ENCODE peak calls at places on chromosomes 12 and 14, in six cellular contexts. One of them, this sample, is unnamed.

GRCh38 chr14:90624228-90624627 is 192.0 kb downstream of the TTC7B start:
- DNase-seq in adrenal gland: peak; percentile 89
- DNase-seq in B cell: no peak
- DNase-seq in brain microvascular endothelial cell: no peak
- DNase-seq in endothelial cell of umbilical vein: peak; percentile 55
- DNase-seq in Peyer's patch: no peak
- DNase-seq in this sample: no peak

GRCh38 chr12:106997916-106998315 is 11.0 kb upstream of the MTERF2 start:
- DNase-seq in adrenal gland: no peak
- DNase-seq in B cell: no peak
- DNase-seq in brain microvascular endothelial cell: no peak
- DNase-seq in endothelial cell of umbilical vein: no peak
- DNase-seq in Peyer's patch: no peak
- DNase-seq in this sample: no peak

GRCh38 chr12:81942588-81942987 is 183.4 kb upstream of the PPFIA2 start:
- DNase-seq in adrenal gland: no peak
- DNase-seq in B cell: no peak
- DNase-seq in brain microvascular endothelial cell: no peak
- DNase-seq in endothelial cell of umbilical vein: no peak
- DNase-seq in Peyer's patch: no peak
- DNase-seq in this sample: no peak

GRCh38 chr12:106309671-106310313 is 7.3 kb downstream of the TCP11L2 start:
- DNase-seq in adrenal gland: peak; percentile 56
- DNase-seq in B cell: no peak
- DNase-seq in brain microvascular endothelial cell: peak; percentile 47
- DNase-seq in endothelial cell of umbilical vein: no peak
- DNase-seq in Peyer's patch: no peak
- DNase-seq in this sample: no peak

GRCh38 chr12:126112849-126113248 is 1047.6 kb downstream of the AACS start:
- DNase-seq in adrenal gland: no peak
- DNase-seq in B cell: no peak
- DNase-seq in brain microvascular endothelial cell: no peak
- DNase-seq in endothelial cell of umbilical vein: no peak
- DNase-seq in Peyer's patch: no peak
- DNase-seq in this sample: no peak

GRCh38 chr14:68283378-68284123 is 464.0 kb downstream of the RAD51B start:
- DNase-seq in adrenal gland: peak; percentile 21
- DNase-seq in B cell: peak; percentile 90
- DNase-seq in brain microvascular endothelial cell: no peak
- DNase-seq in endothelial cell of umbilical vein: no peak
- DNase-seq in Peyer's patch: peak; percentile 93
- DNase-seq in this sample: peak; percentile 78

GRCh38 chr12:111216387-111217159 is 152.3 kb downstream of the PHETA1 start:
- DNase-seq in adrenal gland: no peak
- DNase-seq in B cell: no peak
- DNase-seq in brain microvascular endothelial cell: no peak
- DNase-seq in endothelial cell of umbilical vein: no peak
- DNase-seq in Peyer's patch: no peak
- DNase-seq in this sample: no peak

GRCh38 chr12:122855985-122856831 is 21.0 kb downstream of the HIP1R start:
- DNase-seq in adrenal gland: no peak
- DNase-seq in B cell: no peak
- DNase-seq in brain microvascular endothelial cell: no peak
- DNase-seq in endothelial cell of umbilical vein: no peak
- DNase-seq in Peyer's patch: no peak
- DNase-seq in this sample: no peak

GRCh38 chr14:75286313-75286712 is 7.7 kb downstream of the FOS start:
- DNase-seq in adrenal gland: no peak
- DNase-seq in B cell: no peak
- DNase-seq in brain microvascular endothelial cell: no peak
- DNase-seq in endothelial cell of umbilical vein: no peak
- DNase-seq in Peyer's patch: no peak
- DNase-seq in this sample: no peak

GRCh38 chr12:109863961-109864712 is 16.2 kb downstream of the GLTP start:
- DNase-seq in adrenal gland: peak; percentile 74
- DNase-seq in B cell: no peak
- DNase-seq in brain microvascular endothelial cell: peak; percentile 8
- DNase-seq in endothelial cell of umbilical vein: no peak
- DNase-seq in Peyer's patch: peak; percentile 65
- DNase-seq in this sample: no peak

GRCh38 chr12:114405449-114406271 is at the start of gene TBX5:
- DNase-seq in adrenal gland: no peak
- DNase-seq in B cell: no peak
- DNase-seq in brain microvascular endothelial cell: no peak
- DNase-seq in endothelial cell of umbilical vein: no peak
- DNase-seq in Peyer's patch: no peak
- DNase-seq in this sample: no peak

GRCh38 chr12:45989857-45990467 is 412 bp downstream of the SCAF11 start:
- DNase-seq in adrenal gland: peak; percentile 77
- DNase-seq in B cell: no peak
- DNase-seq in brain microvascular endothelial cell: peak; percentile 33
- DNase-seq in endothelial cell of umbilical vein: peak; percentile 55
- DNase-seq in Peyer's patch: peak; percentile 89
- DNase-seq in this sample: peak; percentile 66

GRCh38 chr12:115932073-115932472 is 345.4 kb downstream of the MED13L start:
- DNase-seq in adrenal gland: no peak
- DNase-seq in B cell: no peak
- DNase-seq in brain microvascular endothelial cell: no peak
- DNase-seq in endothelial cell of umbilical vein: no peak
- DNase-seq in Peyer's patch: no peak
- DNase-seq in this sample: no peak

GRCh38 chr14:98925362-98926040 is 346.5 kb downstream of the BCL11B start:
- DNase-seq in adrenal gland: no peak
- DNase-seq in B cell: no peak
- DNase-seq in brain microvascular endothelial cell: no peak
- DNase-seq in endothelial cell of umbilical vein: no peak
- DNase-seq in Peyer's patch: no peak
- DNase-seq in this sample: no peak

GRCh38 chr12:117662620-117663395 is 301.4 kb upstream of the NOS1 start:
- DNase-seq in adrenal gland: no peak
- DNase-seq in B cell: peak; percentile 2
- DNase-seq in brain microvascular endothelial cell: no peak
- DNase-seq in endothelial cell of umbilical vein: peak; percentile 57
- DNase-seq in Peyer's patch: no peak
- DNase-seq in this sample: no peak

GRCh38 chr12:95608252-95609033 is 57.2 kb upstream of the USP44 start:
- DNase-seq in adrenal gland: peak; percentile 33
- DNase-seq in B cell: no peak
- DNase-seq in brain microvascular endothelial cell: peak; percentile 83
- DNase-seq in endothelial cell of umbilical vein: peak; percentile 91
- DNase-seq in Peyer's patch: peak; percentile 51
- DNase-seq in this sample: no peak

GRCh38 chr14:61654026-61654425 is 41.3 kb upstream of the HIF1A start:
- DNase-seq in adrenal gland: no peak
- DNase-seq in B cell: no peak
- DNase-seq in brain microvascular endothelial cell: no peak
- DNase-seq in endothelial cell of umbilical vein: no peak
- DNase-seq in Peyer's patch: no peak
- DNase-seq in this sample: no peak

GRCh38 chr12:26369588-26369987 is 174.2 kb downstream of the SSPN start:
- DNase-seq in adrenal gland: peak; percentile 64
- DNase-seq in B cell: no peak
- DNase-seq in brain microvascular endothelial cell: peak; percentile 86
- DNase-seq in endothelial cell of umbilical vein: no peak
- DNase-seq in Peyer's patch: no peak
- DNase-seq in this sample: no peak

GRCh38 chr14:99793213-99794155 is at the start of gene EML1:
- DNase-seq in adrenal gland: peak; percentile 90
- DNase-seq in B cell: peak; percentile 55
- DNase-seq in brain microvascular endothelial cell: peak; percentile 53
- DNase-seq in endothelial cell of umbilical vein: peak; percentile 64
- DNase-seq in Peyer's patch: peak; percentile 83
- DNase-seq in this sample: peak; percentile 66

DNA sequence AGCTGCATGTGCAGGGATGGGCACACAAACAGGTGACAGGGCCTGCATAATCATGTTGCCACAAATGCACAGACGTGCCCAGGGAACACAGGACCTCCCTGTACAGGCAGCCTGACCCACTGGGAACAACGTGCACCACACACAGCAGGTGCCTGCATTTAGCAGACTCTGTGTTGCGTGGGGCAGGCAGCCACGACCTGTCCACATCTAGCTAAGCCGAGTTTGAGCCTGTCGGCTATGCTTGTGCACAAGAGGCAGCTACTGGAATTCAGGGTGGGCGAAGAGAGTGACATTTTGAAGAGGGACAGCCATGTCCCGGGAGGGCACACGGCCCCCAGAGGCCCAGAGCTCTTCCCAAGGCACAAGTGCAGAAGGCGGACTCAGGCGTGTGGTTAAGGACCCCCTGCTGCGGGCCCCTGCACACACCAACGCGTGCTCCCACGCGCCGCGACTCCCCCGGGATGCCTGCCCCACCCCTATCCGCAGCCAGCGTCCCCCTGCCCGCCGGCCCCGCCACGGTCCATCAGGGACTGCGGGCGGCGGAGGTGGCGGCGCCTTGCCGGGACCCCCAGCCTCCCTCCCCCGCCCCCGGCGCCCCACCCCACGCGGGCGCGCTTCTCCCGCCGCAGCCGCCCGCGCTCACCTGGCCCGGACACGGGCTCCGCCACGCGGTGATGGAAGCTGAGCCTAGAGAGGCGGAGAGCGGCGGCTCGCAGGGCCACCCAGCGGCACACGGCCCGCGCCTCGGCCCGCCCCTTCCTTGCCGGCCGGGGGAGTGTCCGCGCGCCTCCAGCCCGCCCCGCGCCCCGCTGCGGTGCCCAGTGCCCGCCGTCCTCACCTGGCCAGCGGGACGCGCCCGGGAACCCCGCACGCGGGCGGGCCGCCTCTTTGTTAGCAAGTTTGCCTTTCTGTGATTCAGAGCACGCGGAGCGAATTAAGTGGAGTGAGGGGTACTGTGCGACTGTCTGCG is 125.3 kb upstream of the PRMT8 start:
- DNase-seq in adrenal gland: peak; percentile 12
- DNase-seq in B cell: no peak
- DNase-seq in brain microvascular endothelial cell: no peak
- DNase-seq in endothelial cell of umbilical vein: no peak
- DNase-seq in Peyer's patch: no peak
- DNase-seq in this sample: no peak
- TF ChIP-seq CTCF in adrenal gland: no peak
- TF ChIP-seq CTCF in B cell: no peak
- TF ChIP-seq CTCF in brain microvascular endothelial cell: no peak
- TF ChIP-seq CTCF in endothelial cell of umbilical vein: no peak
- TF ChIP-seq CTCF in Peyer's patch: no peak
- TF ChIP-seq CTCF in this sample: no peak

DNA sequence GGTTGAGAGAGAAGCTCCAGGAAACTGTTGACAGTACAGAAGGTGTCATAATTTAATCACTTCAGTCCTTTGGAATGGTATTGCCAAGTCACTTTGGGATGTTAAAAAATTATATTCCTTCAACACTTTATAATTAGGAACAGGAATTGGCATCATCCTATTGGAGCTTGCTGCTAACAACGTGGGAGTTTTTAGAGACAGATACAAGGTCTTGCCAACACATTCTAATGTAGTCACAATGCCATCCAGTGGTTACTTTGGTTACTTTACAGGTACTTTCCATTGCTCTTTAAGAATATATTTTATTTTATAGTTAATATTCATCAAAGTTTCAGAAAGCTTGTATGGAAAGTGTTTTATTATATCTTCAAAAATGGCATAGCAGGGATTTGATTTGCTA is 310.1 kb downstream of the SYT1 start:
- DNase-seq in adrenal gland: no peak
- DNase-seq in B cell: no peak
- DNase-seq in brain microvascular endothelial cell: peak; percentile 18
- DNase-seq in endothelial cell of umbilical vein: peak; percentile 81
- DNase-seq in Peyer's patch: no peak
- DNase-seq in this sample: no peak
- TF ChIP-seq CTCF in adrenal gland: no peak
- TF ChIP-seq CTCF in B cell: no peak
- TF ChIP-seq CTCF in brain microvascular endothelial cell: peak; percentile 34
- TF ChIP-seq CTCF in endothelial cell of umbilical vein: peak; percentile 29
- TF ChIP-seq CTCF in Peyer's patch: peak; percentile 20
- TF ChIP-seq CTCF in this sample: no peak

GRCh38 chr14:101634453-101635237 is 73.3 kb downstream of the DIO3 start:
- DNase-seq in adrenal gland: no peak
- DNase-seq in B cell: no peak
- DNase-seq in brain microvascular endothelial cell: no peak
- DNase-seq in endothelial cell of umbilical vein: no peak
- DNase-seq in Peyer's patch: no peak
- DNase-seq in this sample: no peak

GRCh38 chr14:101636081-101636560 is 74.8 kb downstream of the DIO3 start:
- DNase-seq in adrenal gland: no peak
- DNase-seq in B cell: no peak
- DNase-seq in brain microvascular endothelial cell: no peak
- DNase-seq in endothelial cell of umbilical vein: no peak
- DNase-seq in Peyer's patch: no peak
- DNase-seq in this sample: peak; percentile 67

GRCh38 chr14:101632520-101632919 is 71.2 kb downstream of the DIO3 start:
- DNase-seq in adrenal gland: no peak
- DNase-seq in B cell: no peak
- DNase-seq in brain microvascular endothelial cell: no peak
- DNase-seq in endothelial cell of umbilical vein: no peak
- DNase-seq in Peyer's patch: no peak
- DNase-seq in this sample: no peak

GRCh38 chr14:101635238-101636080 is 74.2 kb downstream of the DIO3 start:
- DNase-seq in adrenal gland: no peak
- DNase-seq in B cell: no peak
- DNase-seq in brain microvascular endothelial cell: no peak
- DNase-seq in endothelial cell of umbilical vein: no peak
- DNase-seq in Peyer's patch: no peak
- DNase-seq in this sample: no peak

DNA sequence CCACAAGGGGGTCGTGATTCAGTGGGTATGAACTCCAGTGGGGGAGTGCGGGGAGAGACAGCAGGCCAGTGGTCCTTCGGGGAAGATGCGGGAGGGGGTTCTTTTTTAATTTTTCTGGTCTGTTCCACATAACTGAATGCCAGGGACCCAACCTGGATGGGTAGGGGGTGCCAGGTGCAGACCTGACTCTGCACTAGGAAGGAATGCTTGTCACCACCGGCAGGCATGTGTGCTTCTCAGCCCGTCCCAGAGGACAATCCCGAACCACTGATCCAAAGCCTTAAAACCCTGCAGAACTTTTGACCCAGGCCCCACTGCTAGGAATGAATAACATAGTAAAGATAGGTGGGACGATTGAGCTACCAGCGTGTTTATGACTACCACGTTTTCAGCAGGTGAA is 72.0 kb downstream of the DIO3 start:
- DNase-seq in adrenal gland: no peak
- DNase-seq in B cell: no peak
- DNase-seq in brain microvascular endothelial cell: no peak
- DNase-seq in endothelial cell of umbilical vein: no peak
- DNase-seq in Peyer's patch: no peak
- DNase-seq in this sample: no peak
- TF ChIP-seq CTCF in adrenal gland: no peak
- TF ChIP-seq CTCF in B cell: no peak
- TF ChIP-seq CTCF in brain microvascular endothelial cell: no peak
- TF ChIP-seq CTCF in endothelial cell of umbilical vein: no peak
- TF ChIP-seq CTCF in Peyer's patch: no peak
- TF ChIP-seq CTCF in this sample: no peak

GRCh38 chr14:36773136-36773540 is 111.5 kb downstream of the PAX9 start:
- DNase-seq in adrenal gland: peak; percentile 19
- DNase-seq in B cell: no peak
- DNase-seq in brain microvascular endothelial cell: peak; percentile 71
- DNase-seq in endothelial cell of umbilical vein: no peak
- DNase-seq in Peyer's patch: no peak
- DNase-seq in this sample: no peak
- TF ChIP-seq CTCF in adrenal gland: peak; percentile 32
- TF ChIP-seq CTCF in B cell: no peak
- TF ChIP-seq CTCF in brain microvascular endothelial cell: peak; percentile 12
- TF ChIP-seq CTCF in endothelial cell of umbilical vein: no peak
- TF ChIP-seq CTCF in Peyer's patch: no peak
- TF ChIP-seq CTCF in this sample: no peak

This sample was measured in activated CD8-positive, alpha-beta T cell treated with anti-CD3 and anti-CD28 coated beads for 36 hours.